ENCODE peak calls at places on chromosomes 5 and 9, in nine cellular contexts. D is GM23338; I is left lung; P is body of pancreas; C is neural progenitor cell; J is CD4-positive, alpha-beta T cell; A is psoas muscle; Q is PC-3; S is right atrium auricular region. L is an unnamed sample.

GRCh38 chr5:150506571-150507282 is 1.2 kb upstream of the NDST1 start:
- DNase-seq in D (no peak), I (no peak), P (no peak), C (no peak), J (no peak), A (no peak), Q (no peak), S (no peak), L (no peak)

GRCh38 chr5:174243904-174244303 is 198.4 kb downstream of the NSG2 start:
- DNase-seq in D (no peak), I (no peak), P (no peak), C (no peak), J (no peak), A (no peak), Q (no peak), S (no peak), L (no peak)

GRCh38 chr5:50501510-50502209 is 60.6 kb upstream of the EMB start:
- DNase-seq in D (no peak), I (no peak), P (no peak), C (no peak), J (no peak), A (no peak), Q (no peak), S (no peak), L (peak; percentile 12)

GRCh38 chr9:100466828-100467220 is 6.1 kb upstream of the TMEFF1 start:
- DNase-seq in D (no peak), I (no peak), P (no peak), C (no peak), J (no peak), A (no peak), Q (no peak), S (no peak), L (no peak)

GRCh38 chr5:139092741-139093140 is 105.4 kb downstream of the SIL1 start:
- DNase-seq in D (no peak), I (no peak), P (no peak), C (no peak), J (no peak), A (no peak), Q (no peak), S (no peak), L (no peak)

GRCh38 chr5:15889001-15889400 is 290.6 kb downstream of the MARCHF11 start:
- DNase-seq in D (no peak), I (no peak), P (no peak), C (no peak), J (no peak), A (no peak), Q (no peak), S (no peak), L (no peak)

GRCh38 chr9:136960938-136961275 is 8.8 kb downstream of the LCN12 start:
- DNase-seq in D (no peak), I (no peak), P (no peak), C (no peak), J (no peak), A (no peak), Q (no peak), S (no peak), L (no peak)

GRCh38 chr5:1322955-1323802 is 21.7 kb downstream of the CLPTM1L start:
- DNase-seq in D (no peak), I (no peak), P (peak; percentile 2), C (no peak), J (peak; percentile 21), A (no peak), Q (no peak), S (no peak), L (no peak)

GRCh38 chr5:141121985-141122384 is 367 bp downstream of the PCDHB4 start:
- DNase-seq in D (no peak), I (no peak), P (peak; percentile 20), C (no peak), J (no peak), A (no peak), Q (no peak), S (no peak), L (no peak)

GRCh38 chr9:126513159-126514036 is 100.3 kb upstream of the LMX1B start:
- DNase-seq in D (no peak), I (no peak), P (no peak), C (no peak), J (no peak), A (no peak), Q (peak; percentile 7), S (no peak), L (no peak)

GRCh38 chr5:178291161-178291561 is 58.6 kb upstream of the PHYKPL start:
- DNase-seq in D (no peak), I (no peak), P (no peak), C (no peak), J (no peak), A (peak; percentile 5), Q (no peak), S (no peak), L (no peak)

GRCh38 chr9:106992186-106992585 is 129.2 kb downstream of the ZNF462 start:
- DNase-seq in D (no peak), I (no peak), P (no peak), C (no peak), J (no peak), A (no peak), Q (no peak), S (no peak), L (no peak)

DNA sequence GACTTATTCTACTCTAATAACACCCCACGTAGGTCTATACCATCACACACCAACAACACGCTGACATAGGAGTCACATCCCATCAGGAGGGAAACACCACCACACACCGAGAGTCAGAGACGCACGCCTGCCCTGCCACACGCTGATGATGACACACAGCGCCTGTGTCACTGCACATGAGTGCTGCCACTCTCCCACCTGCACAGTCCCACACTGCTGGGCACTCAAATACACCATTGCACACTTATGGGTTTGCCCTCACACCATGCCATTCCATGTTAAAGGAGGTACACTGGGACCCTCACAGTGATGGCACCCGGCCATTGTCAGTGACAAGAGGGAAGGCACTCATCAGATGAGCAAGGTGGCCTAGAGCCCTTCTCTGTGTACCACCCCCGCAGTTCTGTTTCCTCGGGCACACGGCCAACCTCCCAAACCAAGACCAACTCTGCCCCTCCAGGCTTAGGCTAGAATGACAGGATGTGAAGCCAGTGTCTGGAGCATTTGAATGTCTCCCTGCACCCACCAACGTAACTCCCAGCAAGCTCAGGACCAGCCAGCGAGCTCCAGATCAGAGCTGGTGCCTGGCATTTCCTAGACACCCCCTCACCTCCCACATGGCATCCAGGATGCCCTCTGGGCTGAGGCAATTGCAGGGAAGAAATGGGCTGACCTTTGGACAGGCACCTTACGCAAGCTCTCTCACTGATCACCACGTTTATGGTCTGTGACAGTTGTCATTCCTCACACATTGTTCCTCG is 3.6 kb upstream of the CPLX2 start:
- DNase-seq in D (peak; percentile 86), I (no peak), P (peak; percentile 16), C (peak; percentile 67), J (no peak), A (no peak), Q (peak; percentile 35), S (no peak), L (no peak)
- TF ChIP-seq CTCF in D (peak; percentile 44), I (no peak), P (no peak), C (peak; percentile 49), J (no peak), A (no peak), Q (peak; percentile 56), S (no peak), L (peak; percentile 13)

DNA sequence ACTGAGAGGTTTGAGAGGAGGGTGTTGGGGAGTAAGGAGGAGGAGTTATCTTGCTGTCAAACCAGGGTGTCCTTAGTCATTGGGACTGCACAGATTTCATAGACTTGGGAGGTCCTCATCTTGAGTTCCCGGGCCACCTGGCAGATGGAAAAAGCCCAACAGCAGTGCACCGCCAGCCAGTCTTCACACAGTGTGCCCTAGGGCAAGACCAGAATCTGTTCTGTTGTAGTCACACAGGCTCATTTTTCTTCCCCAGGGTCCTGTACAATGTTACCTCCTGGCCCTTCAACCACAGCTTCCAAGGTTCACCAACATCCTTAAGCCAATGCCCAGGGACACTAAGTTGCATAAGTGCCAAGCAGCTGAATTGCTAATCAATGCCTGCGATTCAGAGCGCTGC is 21.0 kb downstream of the PLAC8L1 start:
- DNase-seq in D (no peak), I (no peak), P (no peak), C (no peak), J (no peak), A (no peak), Q (no peak), S (peak; percentile 5), L (no peak)
- H3K27ac ChIP-seq in D (no peak overlapping the region), I (no peak overlapping the region), P (no peak overlapping the region), C (no peak overlapping the region), J (no peak overlapping the region), A (no peak overlapping the region), Q (no peak overlapping the region), S (no peak overlapping the region), L (no peak overlapping the region)

GRCh38 chr5:135008556-135008955 is 25.5 kb downstream of the PITX1 start:
- DNase-seq in D (no peak), I (no peak), P (no peak), C (no peak), J (no peak), A (no peak), Q (no peak), S (no peak), L (no peak)

GRCh38 chr5:135007749-135008363 is 26.2 kb downstream of the PITX1 start:
- DNase-seq in D (no peak), I (no peak), P (no peak), C (no peak), J (no peak), A (no peak), Q (no peak), S (no peak), L (no peak)

GRCh38 chr5:135005076-135005475 is 29.0 kb downstream of the PITX1 start:
- DNase-seq in D (no peak), I (no peak), P (no peak), C (no peak), J (no peak), A (no peak), Q (no peak), S (no peak), L (no peak)

GRCh38 chr5:135007305-135007704 is 26.7 kb downstream of the PITX1 start:
- DNase-seq in D (no peak), I (no peak), P (no peak), C (no peak), J (no peak), A (no peak), Q (no peak), S (no peak), L (no peak)

GRCh38 chr5:135004376-135004775 is 29.7 kb downstream of the PITX1 start:
- DNase-seq in D (no peak), I (no peak), P (no peak), C (no peak), J (no peak), A (no peak), Q (no peak), S (no peak), L (no peak)
- TF ChIP-seq CTCF in D (no peak), I (no peak), P (no peak), C (no peak), J (no peak), A (no peak), Q (no peak), S (no peak), L (no peak)

GRCh38 chr5:152592416-152592815 is 187.3 kb upstream of the NMUR2 start:
- DNase-seq in D (peak; percentile 18), I (no peak), P (no peak), C (no peak), J (no peak), A (no peak), Q (peak; percentile 3), S (no peak), L (no peak)
- H3K27ac ChIP-seq in D (no peak overlapping the region), I (no peak overlapping the region), P (no peak overlapping the region), C (peak overlapping the region; percentile 25), J (no peak overlapping the region), A (no peak overlapping the region), Q (no peak overlapping the region), S (no peak overlapping the region), L (no peak overlapping the region)